ENCODE peak calls at places on chromosomes 7 and 10, in six cellular contexts. U, I, B, E, C and L are unnamed samples.
A peak's percentile ranks its signal among the peaks of the same experiment; 100 is the strongest.

GRCh38 chr7:111082351-111082750 is 8.6 kb upstream of the LRRN3 start:
- DNase-seq in I (no peak), C (no peak), B (no peak), E (no peak), U (no peak), L (no peak)

GRCh38 chr10:107969936-107970335 is 805.4 kb upstream of the SORCS1 start:
- DNase-seq in C (no peak), I (no peak), U (no peak), E (no peak), B (no peak), L (no peak)

GRCh38 chr10:121864168-121864567 is 63.7 kb downstream of the ATE1 start:
- DNase-seq in B (no peak), U (no peak), C (no peak), E (no peak), I (no peak), L (no peak)

GRCh38 chr10:3926675-3927525 is 141.9 kb upstream of the KLF6 start:
- DNase-seq in E (peak; percentile 85), U (no peak), C (no peak), I (no peak), B (no peak), L (no peak)

GRCh38 chr10:103652599-103653281 is 159.2 kb downstream of the NEURL1 start:
- DNase-seq in C (peak; percentile 40), B (no peak), E (no peak), U (no peak), I (no peak), L (no peak)

GRCh38 chr10:71748671-71749191 is 24.6 kb downstream of the VSIR start:
- DNase-seq in E (peak; percentile 55), B (no peak), U (no peak), C (no peak), I (no peak), L (peak; percentile 50)

GRCh38 chr10:74836855-74837254 is 10.5 kb downstream of the KAT6B start:
- DNase-seq in U (no peak), B (no peak), I (no peak), E (no peak), C (no peak), L (no peak)

GRCh38 chr7:2689951-2690705 is 2.1 kb downstream of the AMZ1 start:
- DNase-seq in U (no peak), I (no peak), E (no peak), C (no peak), B (no peak), L (no peak)

GRCh38 chr7:142365410-142365842 is 107.6 kb upstream of the PRSS58 start:
- DNase-seq in I (peak; percentile 64), C (no peak), E (no peak), B (no peak), U (peak; percentile 80), L (no peak)

GRCh38 chr10:43461950-43462349 is 25.0 kb downstream of the ZNF487 start:
- DNase-seq in U (no peak), B (peak; percentile 55), E (peak; percentile 91), I (no peak), C (peak; percentile 84), L (peak; percentile 75)

GRCh38 chr7:22589641-22590141 is 89.7 kb upstream of the STEAP1B start:
- DNase-seq in U (no peak), B (no peak), C (no peak), I (no peak), E (no peak), L (peak; percentile 91)

GRCh38 chr7:136698231-136698630 is 170.2 kb upstream of the CHRM2 start:
- DNase-seq in I (no peak), U (no peak), C (no peak), E (no peak), B (no peak), L (no peak)
- TF ChIP-seq JUN in I (no peak), U (no peak), C (no peak), E (no peak), B (no peak), L (no peak)

GRCh38 chr10:101769541-101770180 is 6.3 kb downstream of the FGF8 start:
- DNase-seq in E (no peak), I (no peak), C (no peak), U (no peak), B (no peak), L (no peak)
- TF ChIP-seq JUN in E (no peak), I (no peak), C (no peak), U (no peak), B (no peak), L (no peak)

DNA sequence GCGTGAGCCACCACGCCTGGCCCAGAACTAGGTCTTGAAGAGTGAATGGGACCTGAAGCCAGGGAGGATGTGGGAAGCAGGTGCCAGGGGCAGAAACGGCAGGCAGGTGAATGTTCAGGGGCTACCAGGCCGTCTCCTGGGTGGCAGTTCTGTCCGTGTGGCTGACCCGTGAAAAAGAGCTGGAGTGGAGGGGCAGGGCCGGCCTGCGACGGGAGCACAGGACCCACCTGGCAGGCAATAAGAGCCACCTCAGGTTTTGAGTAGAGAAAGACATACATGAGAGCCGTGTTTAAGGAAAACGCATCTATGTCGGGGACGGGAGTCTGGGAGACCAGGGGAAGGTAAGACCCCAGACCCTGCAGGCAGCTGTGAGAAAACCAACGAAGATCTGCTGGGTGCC is 70.7 kb upstream of the ATP6V0A4 start:
- DNase-seq in C (no peak), E (no peak), U (no peak), B (no peak), I (no peak), L (no peak)
- TF ChIP-seq JUN in C (no peak), E (no peak), U (no peak), B (no peak), I (no peak), L (no peak)

DNA sequence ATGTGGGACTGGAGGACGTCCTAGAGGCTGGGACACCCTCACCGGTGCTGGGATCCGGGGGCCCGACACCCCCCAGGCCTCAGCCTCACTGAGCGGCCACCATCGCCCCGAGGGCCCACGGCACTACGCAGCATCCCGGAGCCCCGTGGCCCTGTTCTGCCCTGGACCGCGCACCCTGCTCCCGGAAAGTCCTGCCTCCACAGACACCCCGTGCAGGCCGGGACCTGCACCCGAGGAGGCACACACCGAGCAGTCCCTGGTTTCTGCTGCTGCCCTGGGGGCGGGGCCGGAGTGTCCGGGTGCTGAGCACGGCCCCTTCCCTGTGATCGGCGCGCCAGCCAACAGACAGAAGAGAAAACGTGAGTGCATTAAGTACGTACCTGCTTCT is 18.1 kb upstream of the KNDC1 start:
- DNase-seq in U (no peak), B (no peak), C (no peak), I (no peak), E (no peak), L (no peak)
- TF ChIP-seq JUN in U (no peak), B (no peak), C (no peak), I (no peak), E (no peak), L (no peak)

GRCh38 chr10:114500643-114501042 is 96.3 kb upstream of the AFAP1L2 start:
- DNase-seq in E (no peak), B (no peak), I (no peak), C (no peak), U (no peak), L (no peak)

GRCh38 chr10:114499630-114500190 is 95.4 kb upstream of the AFAP1L2 start:
- DNase-seq in B (no peak), E (no peak), U (no peak), I (no peak), C (no peak), L (no peak)

GRCh38 chr10:114501650-114502049 is 97.3 kb upstream of the AFAP1L2 start:
- DNase-seq in I (no peak), U (no peak), B (no peak), C (no peak), E (no peak), L (no peak)

GRCh38 chr10:114504769-114505579 is 100.7 kb upstream of the AFAP1L2 start:
- DNase-seq in U (no peak), I (no peak), E (no peak), C (peak; percentile 67), B (no peak), L (peak; percentile 99)

DNA sequence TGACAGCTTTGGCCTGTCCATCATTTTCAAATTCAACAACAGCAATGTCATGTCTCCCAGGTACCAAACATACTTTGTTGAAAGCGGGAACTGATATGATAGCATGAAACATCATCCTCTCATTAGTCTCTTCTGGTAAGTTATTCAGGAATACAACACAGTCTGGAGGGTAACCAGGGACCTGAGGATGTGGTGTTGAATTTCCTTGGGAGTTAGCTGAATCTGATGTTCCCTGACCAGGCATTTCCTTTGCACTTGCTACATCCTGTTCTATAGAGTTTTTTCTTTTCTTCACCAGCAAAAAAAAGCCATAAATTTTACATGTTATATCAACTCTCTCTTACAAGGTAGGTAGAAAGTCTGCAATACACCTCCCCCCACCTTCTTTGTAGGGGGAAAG is 97.8 kb upstream of the AFAP1L2 start:
- DNase-seq in I (no peak), E (no peak), B (no peak), C (no peak), U (no peak), L (peak; percentile 93)
- TF ChIP-seq JUN in I (no peak), E (no peak), B (no peak), C (no peak), U (no peak), L (no peak)